ENCODE peak calls at places on chromosomes 16 and 17, in four cellular contexts. O is NCI-H1436; K is stimulated activated CD8-positive, alpha-beta memory T cell treated with anti-CD3 and anti-CD28 coated beads, Interleukin-7, amount 100 ng/mL, for 1 hour; J is mucosa of descending colon. S is an unnamed sample.

GRCh38 chr16:66036162-66036561 is 330.3 kb upstream of the CDH5 start:
- DNase-seq in J (no peak), K (no peak), O (no peak), S (no peak)

GRCh38 chr17:44386182-44386525 is 3.3 kb downstream of the ITGA2B start:
- DNase-seq in K (no peak), O (no peak), J (no peak), S (no peak)

GRCh38 chr17:75845933-75846700 is 1.9 kb upstream of the UNC13D start:
- DNase-seq in O (no peak), K (no peak), J (peak; percentile 64), S (peak; percentile 47)

GRCh38 chr17:82170412-82170961 is 42.2 kb downstream of the CCDC57 start:
- DNase-seq in J (no peak), O (no peak), K (no peak), S (no peak)

GRCh38 chr17:81025756-81026155 is 9.2 kb upstream of the BAIAP2 start:
- DNase-seq in J (peak; percentile 29), K (no peak), O (no peak), S (no peak)

GRCh38 chr17:12789075-12789975 is at the start of gene ARHGAP44:
- DNase-seq in K (no peak), O (peak; percentile 24), J (peak; percentile 82), S (peak; percentile 70)

GRCh38 chr16:86470964-86471363 is 39.4 kb upstream of the FOXF1 start:
- DNase-seq in O (no peak), K (no peak), J (no peak), S (no peak)

GRCh38 chr16:89697161-89697615 is 4.3 kb downstream of the SPATA2L start:
- DNase-seq in O (no peak), K (no peak), J (peak; percentile 41), S (peak; percentile 28)

GRCh38 chr17:2123467-2124251 is 68.8 kb downstream of the HIC1 start:
- DNase-seq in J (peak; percentile 42), O (no peak), K (no peak), S (peak; percentile 62)

GRCh38 chr16:29678691-29679267 is at the start of gene QPRT:
- DNase-seq in O (no peak), K (no peak), J (peak; percentile 79), S (peak; percentile 80)

S was measured in left colon.